ENCODE peak calls at places on chromosomes 13 and 19, in five cellular contexts. N is AG09319, D is A673, M is astrocyte of the spinal cord, H is BE2C. R is an unnamed sample.
A peak's percentile ranks its signal among the peaks of the same experiment; 100 is the strongest.

GRCh38 chr13:27379694-27380596 is 44.5 kb upstream of the GTF3A start:
- DNase-seq in D (peak; percentile 60), M (peak; percentile 22), N (no peak), H (peak; percentile 81), R (peak; percentile 34)

GRCh38 chr13:113930711-113931637 is 42.9 kb downstream of the C13orf46 start:
- DNase-seq in H (no peak), D (no peak), N (no peak), M (no peak), R (no peak)

GRCh38 chr13:47901451-47901850 is 99.6 kb downstream of the SUCLA2 start:
- DNase-seq in N (no peak), M (peak; percentile 85), D (peak; percentile 26), H (no peak), R (no peak)

GRCh38 chr13:100149389-100149788 is 60.5 kb downstream of the PCCA start:
- DNase-seq in H (no peak), D (no peak), M (no peak), N (peak; percentile 5), R (no peak)

GRCh38 chr19:5403968-5404640 is 51.1 kb upstream of the ZNRF4 start:
- DNase-seq in N (peak; percentile 52), M (peak; percentile 84), D (peak; percentile 93), H (peak; percentile 29), R (peak; percentile 60)

GRCh38 chr19:19032420-19033175 is 719 bp downstream of the SUGP2 start:
- DNase-seq in D (peak; percentile 98), N (peak; percentile 75), M (peak; percentile 94), H (peak; percentile 98), R (peak; percentile 95)

GRCh38 chr19:30479231-30479630 is 107.0 kb downstream of the ZNF536 start:
- DNase-seq in D (no peak), H (no peak), N (peak; percentile 20), M (no peak), R (no peak)

GRCh38 chr19:24159707-24160106 is 72.7 kb downstream of the ZNF254 start:
- DNase-seq in D (no peak), H (no peak), N (no peak), M (no peak), R (no peak)

GRCh38 chr13:41025518-41025917 is 6.4 kb upstream of the ELF1 start:
- DNase-seq in M (no peak), H (no peak), D (no peak), N (no peak), R (no peak)

GRCh38 chr19:56142897-56143434 is 1.9 kb downstream of the ZNF444 start:
- DNase-seq in M (no peak), D (no peak), H (no peak), N (no peak), R (no peak)

GRCh38 chr13:94706101-94706853 is 6.1 kb downstream of the SOX21 start:
- DNase-seq in D (no peak), H (no peak), N (no peak), M (no peak), R (no peak)

GRCh38 chr13:50617134-50617721 is 226.3 kb downstream of the DLEU7 start:
- DNase-seq in M (peak; percentile 83), D (no peak), H (no peak), N (no peak), R (peak; percentile 92)

GRCh38 chr13:48232420-48233096 is 448 bp upstream of the ITM2B start:
- DNase-seq in H (no peak), M (peak; percentile 15), D (no peak), N (no peak), R (peak; percentile 45)

GRCh38 chr13:114113961-114114360 is 18.5 kb downstream of the RASA3 start:
- DNase-seq in D (no peak), N (no peak), M (no peak), H (no peak), R (no peak)

GRCh38 chr13:112442483-112443090 is 66.4 kb downstream of the SPACA7 start:
- DNase-seq in N (no peak), H (no peak), M (no peak), D (no peak), R (no peak)

GRCh38 chr13:110713981-110714797 is 689 bp downstream of the ING1 start:
- DNase-seq in H (peak; percentile 58), D (peak; percentile 39), M (peak; percentile 39), N (no peak), R (peak; percentile 47)

GRCh38 chr13:43805071-43805468 is 18.3 kb upstream of the ENOX1 start:
- DNase-seq in N (no peak), H (no peak), D (peak; percentile 5), M (peak; percentile 95), R (peak; percentile 21)

GRCh38 chr19:55600336-55601028 is 394 bp downstream of the ZNF524 start:
- DNase-seq in D (peak; percentile 94), M (peak; percentile 69), H (no peak), N (no peak), R (peak; percentile 72)

GRCh38 chr13:98842074-98842473 is 89.6 kb upstream of the SLC15A1 start:
- DNase-seq in M (no peak), N (no peak), H (no peak), D (no peak), R (no peak)

GRCh38 chr13:94557836-94558235 is 38.1 kb downstream of the TGDS start:
- DNase-seq in M (no peak), H (no peak), D (no peak), N (no peak), R (no peak)

GRCh38 chr19:57559404-57560025 is at the start of gene ZNF550:
- DNase-seq in H (peak; percentile 91), M (peak; percentile 90), D (peak; percentile 92), N (peak; percentile 50), R (peak; percentile 88)

GRCh38 chr19:39515551-39516191 is 732 bp downstream of the SELENOV start:
- DNase-seq in D (no peak), M (no peak), N (no peak), H (no peak), R (no peak)

GRCh38 chr19:43380771-43381386 is 27.4 kb downstream of the CD177 start:
- DNase-seq in M (no peak), H (no peak), N (no peak), D (no peak), R (no peak)

GRCh38 chr13:114119196-114119595 is 13.2 kb downstream of the RASA3 start:
- DNase-seq in M (peak; percentile 91), H (no peak), D (peak; percentile 89), N (peak; percentile 65), R (peak; percentile 97)

GRCh38 chr13:43545317-43545874 is 241.4 kb downstream of the ENOX1 start:
- DNase-seq in N (no peak), D (no peak), H (peak; percentile 22), M (peak; percentile 35), R (peak; percentile 15)

GRCh38 chr19:18460313-18460712 is 22.4 kb upstream of the ISYNA1 start:
- DNase-seq in N (no peak), D (no peak), H (peak; percentile 42), M (peak; percentile 65), R (no peak)

GRCh38 chr13:108213946-108214345 is 1.4 kb downstream of the LIG4 start:
- DNase-seq in M (no peak), N (no peak), H (no peak), D (no peak), R (no peak)

GRCh38 chr13:29436721-29437250 is 158.7 kb downstream of the SLC7A1 start:
- DNase-seq in H (no peak), D (no peak), N (no peak), M (no peak), R (no peak)

GRCh38 chr13:66618702-66619101 is 611.4 kb downstream of the PCDH9 start:
- DNase-seq in N (no peak), H (no peak), M (peak; percentile 55), D (peak; percentile 44), R (peak; percentile 60)

GRCh38 chr19:39969266-39969665 is 1.7 kb upstream of the PSMC4 start:
- DNase-seq in H (no peak), N (no peak), D (no peak), M (peak; percentile 31), R (no peak)

GRCh38 chr13:113216165-113217056 is 7.0 kb downstream of the CUL4A start:
- DNase-seq in N (no peak), H (no peak), D (peak; percentile 74), M (peak; percentile 86), R (peak; percentile 53)

GRCh38 chr19:3821857-3822364 is 35.7 kb upstream of the MATK start:
- DNase-seq in H (peak; percentile 67), N (no peak), M (peak; percentile 3), D (peak; percentile 78), R (peak; percentile 52)

DNA sequence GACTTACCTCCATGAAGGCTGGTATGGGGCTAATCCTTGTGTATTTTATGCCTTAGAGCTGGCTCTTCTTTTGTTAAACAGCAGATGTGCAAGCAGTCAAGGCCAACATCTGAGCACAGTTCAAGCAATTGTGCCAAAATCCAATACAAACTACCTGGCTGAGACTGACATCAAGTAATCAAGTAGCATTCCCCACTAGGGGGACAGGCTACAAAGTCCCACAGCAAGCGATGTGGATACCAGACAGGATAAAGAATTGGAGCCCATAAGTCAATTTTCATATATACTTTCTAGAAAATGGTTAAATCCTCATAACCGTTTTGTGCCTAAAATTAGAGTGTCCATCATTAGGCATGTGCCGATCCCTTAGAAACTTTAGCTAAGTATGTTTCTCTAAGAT is 675.8 kb downstream of the DIAPH3 start:
- DNase-seq in N (no peak), D (no peak), M (no peak), H (no peak), R (no peak)
- TF ChIP-seq CTCF in N (no peak), D (peak; percentile 29), M (peak; percentile 15), H (peak; percentile 34), R (no peak)

GRCh38 chr13:91630916-91631315 is 232.5 kb downstream of the GPC5 start:
- DNase-seq in H (no peak), D (no peak), M (peak; percentile 39), N (no peak), R (no peak)
- TF ChIP-seq CTCF in H (no peak), D (no peak), M (no peak), N (no peak), R (no peak)

DNA sequence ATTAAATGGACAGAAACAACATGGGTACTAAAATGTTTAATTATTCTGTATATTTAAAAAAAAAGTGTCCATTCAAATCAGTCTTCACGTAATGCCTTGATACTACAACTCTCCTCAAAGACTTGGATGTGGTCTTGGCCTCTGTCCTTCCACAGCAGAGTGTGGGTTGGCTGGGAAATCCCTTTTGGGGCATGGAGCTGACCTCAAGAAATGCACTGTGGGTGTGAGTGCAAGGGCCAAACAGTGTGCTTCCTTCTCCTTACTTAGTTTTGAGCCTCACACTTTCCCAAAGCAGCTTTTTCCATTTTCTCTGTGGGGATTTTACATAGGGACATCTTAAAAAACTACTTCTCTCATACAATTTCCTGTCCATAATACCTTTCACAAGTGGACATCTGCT is 607.4 kb downstream of the EFNB2 start:
- DNase-seq in H (no peak), M (no peak), D (no peak), N (no peak), R (no peak)
- TF ChIP-seq CTCF in H (no peak), M (no peak), D (no peak), N (no peak), R (no peak)

GRCh38 chr19:41895745-41896580 is 13.0 kb downstream of the ARHGEF1 start:
- DNase-seq in N (no peak), M (no peak), D (no peak), H (peak; percentile 42), R (no peak)

GRCh38 chr19:41898235-41898634 is 15.3 kb downstream of the ARHGEF1 start:
- DNase-seq in D (no peak), N (no peak), M (no peak), H (no peak), R (no peak)

GRCh38 chr19:41897820-41898219 is 14.8 kb downstream of the ARHGEF1 start:
- DNase-seq in H (no peak), D (no peak), N (no peak), M (no peak), R (no peak)

GRCh38 chr19:41896581-41896942 is 13.6 kb downstream of the ARHGEF1 start:
- DNase-seq in D (no peak), N (no peak), H (no peak), M (no peak), R (no peak)

GRCh38 chr19:41897181-41897580 is 14.2 kb downstream of the ARHGEF1 start:
- DNase-seq in N (no peak), M (no peak), D (no peak), H (no peak), R (no peak)
- TF ChIP-seq CTCF in N (no peak), M (no peak), D (no peak), H (no peak), R (no peak)

R was measured in endothelial cell of umbilical vein.